ENCODE peak calls at places on chromosomes 1 and 21, in seven cellular contexts. W is cardiac muscle cell; U is tibial artery; V is left lung; Z is vagina; E is tibial nerve; X is CD8-positive, alpha-beta memory T cell. C is an unnamed sample.

GRCh38 chr1:186099362-186100064 is 275.5 kb downstream of the TPR start:
- DNase-seq in W (no peak), V (no peak), Z (no peak), U (no peak), X (no peak), E (no peak), C (no peak)

GRCh38 chr21:45826733-45827692 is 154.6 kb upstream of the COL6A1 start:
- DNase-seq in Z (no peak), U (no peak), E (no peak), V (no peak), W (no peak), X (no peak), C (no peak)

GRCh38 chr1:236687273-236687672 is 974 bp downstream of the ACTN2 start:
- DNase-seq in X (no peak), E (no peak), W (peak; percentile 75), V (no peak), U (no peak), Z (no peak), C (no peak)

GRCh38 chr1:207862241-207862787 is 48.6 kb downstream of the CD34 start:
- DNase-seq in W (no peak), U (no peak), X (no peak), E (no peak), Z (no peak), V (no peak), C (no peak)

GRCh38 chr21:46227811-46228344 is 696 bp downstream of the LSS start:
- DNase-seq in V (no peak), W (peak; percentile 10), E (no peak), U (no peak), Z (no peak), X (no peak), C (no peak)

GRCh38 chr1:183032122-183032921 is 9.1 kb downstream of the LAMC1 start:
- DNase-seq in E (no peak), X (no peak), Z (no peak), W (no peak), V (no peak), U (no peak), C (peak; percentile 88)

GRCh38 chr1:178134061-178134460 is 40.2 kb downstream of the RASAL2 start:
- DNase-seq in V (no peak), Z (no peak), E (peak; percentile 9), W (no peak), U (no peak), X (no peak), C (no peak)

GRCh38 chr1:14421295-14421976 is 177.0 kb upstream of the KAZN start:
- DNase-seq in E (no peak), X (no peak), U (no peak), Z (no peak), W (no peak), V (no peak), C (no peak)

GRCh38 chr1:198681831-198682756 is 43.3 kb downstream of the PTPRC start:
- DNase-seq in E (peak; percentile 62), W (no peak), Z (no peak), U (no peak), V (peak; percentile 88), X (peak; percentile 64), C (peak; percentile 84)

GRCh38 chr21:30718239-30718909 is at the start of gene KRTAP21-3:
- DNase-seq in V (no peak), X (no peak), U (no peak), E (no peak), W (no peak), Z (no peak), C (no peak)

GRCh38 chr1:229019647-229020281 is 251.1 kb upstream of the RAB4A start:
- DNase-seq in W (no peak), U (no peak), Z (no peak), E (no peak), V (no peak), X (no peak), C (no peak)

GRCh38 chr1:8858112-8858668 is 20.3 kb downstream of the ENO1 start:
- DNase-seq in W (peak; percentile 60), U (no peak), V (no peak), X (no peak), Z (no peak), E (peak; percentile 26), C (peak; percentile 37)

GRCh38 chr1:169460193-169460833 is 25.4 kb downstream of the SLC19A2 start:
- DNase-seq in U (no peak), V (peak; percentile 32), Z (no peak), E (no peak), X (no peak), W (peak; percentile 1), C (peak; percentile 32)

GRCh38 chr1:53069663-53070327 is 7.8 kb downstream of the PODN start:
- DNase-seq in W (no peak), V (peak; percentile 29), Z (no peak), U (no peak), X (no peak), E (no peak), C (no peak)

GRCh38 chr1:8347635-8348034 is 29.7 kb downstream of the SLC45A1 start:
- DNase-seq in V (no peak), W (no peak), E (no peak), Z (no peak), U (no peak), X (no peak), C (no peak)

GRCh38 chr1:235553063-235553675 is 48.9 kb upstream of the B3GALNT2 start:
- DNase-seq in V (no peak), U (no peak), X (no peak), W (no peak), E (no peak), Z (no peak), C (no peak)

GRCh38 chr1:79373481-79374132 is 367.1 kb upstream of the ADGRL4 start:
- DNase-seq in E (no peak), U (no peak), V (peak; percentile 28), Z (no peak), X (no peak), W (no peak), C (peak; percentile 65)

GRCh38 chr1:172117800-172118199 is 276.5 kb downstream of the DNM3 start:
- DNase-seq in V (no peak), W (no peak), X (no peak), U (no peak), E (no peak), Z (no peak), C (no peak)

GRCh38 chr1:205678286-205679111 is 1.8 kb downstream of the SLC45A3 start:
- DNase-seq in V (no peak), X (no peak), Z (no peak), W (peak; percentile 36), E (no peak), U (no peak), C (no peak)

GRCh38 chr1:162040657-162041056 is 17.0 kb upstream of the OLFML2B start:
- DNase-seq in V (no peak), U (no peak), X (no peak), E (no peak), W (peak; percentile 26), Z (no peak), C (no peak)

DNA sequence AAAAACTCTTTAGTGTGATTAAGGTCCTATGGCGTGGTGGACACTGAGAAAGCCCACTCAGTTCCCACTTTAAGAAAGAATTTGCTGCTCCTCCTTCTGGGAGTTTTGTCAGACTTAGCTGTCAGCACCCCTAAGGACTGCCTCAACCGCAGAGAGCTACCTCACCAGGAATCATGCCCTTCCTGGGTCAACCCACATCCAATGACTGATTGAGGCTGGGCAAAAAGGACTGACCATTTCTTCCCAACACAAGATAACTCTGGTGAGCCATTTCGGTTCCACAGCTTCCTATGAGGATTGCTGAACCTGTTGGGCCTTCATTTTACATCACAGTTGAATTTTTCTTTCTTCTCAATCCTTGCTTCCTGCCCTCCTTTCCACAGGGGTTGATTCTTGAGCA is 197.9 kb downstream of the NCAM2 start:
- DNase-seq in U (no peak), V (no peak), X (no peak), W (no peak), E (no peak), Z (no peak), C (peak; percentile 27)
- H3K9me3 ChIP-seq in U (no peaks in the 10 kb centered on the region), V (no peaks in the 10 kb centered on the region), X (no peaks in the 10 kb centered on the region), W (no peaks in the 10 kb centered on the region), E (no peaks in the 10 kb centered on the region), Z (no peaks in the 10 kb centered on the region), C (no peaks in the 10 kb centered on the region)

GRCh38 chr1:5822266-5822665 is 170.0 kb downstream of the NPHP4 start:
- DNase-seq in W (no peak), V (no peak), X (no peak), U (no peak), E (no peak), Z (no peak), C (no peak)

GRCh38 chr1:5818755-5819154 is 173.5 kb downstream of the NPHP4 start:
- DNase-seq in U (no peak), V (no peak), Z (no peak), E (no peak), W (no peak), X (no peak), C (no peak)

GRCh38 chr1:5821496-5822176 is 170.6 kb downstream of the NPHP4 start:
- DNase-seq in Z (no peak), E (no peak), U (no peak), X (no peak), V (no peak), W (no peak), C (no peak)

GRCh38 chr1:5820026-5820421 is 172.2 kb downstream of the NPHP4 start:
- DNase-seq in X (no peak), V (no peak), E (no peak), Z (no peak), W (no peak), U (no peak), C (no peak)

DNA sequence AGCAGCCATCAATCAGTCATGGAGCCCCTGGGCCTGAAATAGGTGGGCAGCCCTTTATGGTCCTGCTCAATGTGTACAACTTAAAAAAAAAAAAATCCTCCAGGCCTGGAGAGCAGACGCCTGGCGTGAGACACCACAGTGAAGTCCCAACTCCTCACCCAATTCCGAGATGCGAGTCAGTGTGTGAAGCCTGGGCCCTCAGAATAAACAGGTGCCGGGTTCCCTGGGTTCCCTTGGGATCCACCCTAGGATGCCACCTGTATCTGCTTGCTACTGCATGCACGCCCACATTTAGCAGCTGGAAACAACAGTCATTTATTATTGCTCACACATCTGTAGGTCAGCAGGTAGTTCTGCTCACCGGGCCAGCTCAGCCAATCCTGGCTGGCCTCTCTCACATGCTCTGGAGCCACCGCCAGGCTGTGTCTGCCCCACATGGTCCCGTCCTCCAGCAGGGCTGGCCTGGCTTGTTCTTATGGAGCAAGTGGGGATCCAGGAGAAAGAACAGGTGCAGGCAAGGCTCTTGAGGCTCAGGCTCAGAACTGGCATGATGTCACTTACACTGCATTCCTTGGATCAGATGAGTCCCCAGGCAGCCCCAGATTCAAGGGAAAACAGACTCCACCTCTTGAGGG is 172.7 kb downstream of the NPHP4 start:
- DNase-seq in V (no peak), U (no peak), Z (no peak), X (no peak), E (no peak), W (no peak), C (no peak)
- H3K9me3 ChIP-seq in V (no peaks in the 10 kb centered on the region), U (no peaks in the 10 kb centered on the region), Z (no peaks in the 10 kb centered on the region), X (no peaks in the 10 kb centered on the region), E (no peaks in the 10 kb centered on the region), W (no peaks in the 10 kb centered on the region), C (no peaks in the 10 kb centered on the region)

DNA sequence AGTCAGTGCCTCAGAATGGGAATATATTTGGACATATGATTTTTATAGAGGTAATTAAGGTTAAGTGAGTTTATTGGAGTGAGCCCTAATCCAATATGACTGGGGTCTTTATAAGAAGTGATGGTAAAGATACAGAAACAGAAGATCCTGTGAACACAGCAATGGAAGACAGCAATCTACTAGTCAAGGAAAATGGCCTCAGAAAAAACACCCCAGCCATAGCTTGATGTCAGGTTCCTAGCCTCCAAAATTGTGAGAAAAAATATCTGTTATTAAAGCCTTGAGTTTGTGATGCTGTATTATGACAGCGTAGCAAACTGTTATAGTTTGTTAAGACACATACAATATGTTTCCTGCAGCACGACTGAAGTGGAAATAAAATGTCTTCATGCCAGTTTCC is 72.2 kb downstream of the JMJD4 start:
- DNase-seq in Z (no peak), V (no peak), W (no peak), U (no peak), X (no peak), E (no peak), C (no peak)
- H3K9me3 ChIP-seq in Z (peaks cover 85% of the 10 kb centered on the region), V (peaks cover 100% of the 10 kb centered on the region), W (no peaks in the 10 kb centered on the region), U (peaks cover 92% of the 10 kb centered on the region), X (peaks cover 78% of the 10 kb centered on the region), E (peaks cover 10% of the 10 kb centered on the region), C (peaks cover 66% of the 10 kb centered on the region)

GRCh38 chr1:1531947-1532346 is 8.5 kb downstream of the TMEM240 start:
- DNase-seq in V (no peak), W (no peak), E (no peak), Z (no peak), U (no peak), X (no peak), C (no peak)
- H3K9me3 ChIP-seq in V (peaks cover 14% of the 10 kb centered on the region), W (no peaks in the 10 kb centered on the region), E (no peaks in the 10 kb centered on the region), Z (no peaks in the 10 kb centered on the region), U (no peaks in the 10 kb centered on the region), X (no peaks in the 10 kb centered on the region), C (peaks cover 4% of the 10 kb centered on the region)

C was measured in MG63.